ENCODE peak calls at places on chromosomes 16 and 17, in nine cellular contexts. W, B, R, D, Y, M, A, V and E are unnamed samples.

GRCh38 chr17:68868708-68869107 is 86.5 kb downstream of the ABCA8 start:
- DNase-seq in W (no peak), B (no peak), R (no peak), D (no peak), Y (no peak), M (no peak), A (no peak), V (peak), E (no peak)

GRCh38 chr17:48335858-48336500 is 94.0 kb downstream of the SKAP1 start:
- DNase-seq in W (peak), B (no peak), R (no peak), D (no peak), Y (no peak), M (no peak), A (no peak), V (no peak), E (no peak)

GRCh38 chr17:17414316-17414937 is 62.4 kb upstream of the MED9 start:
- DNase-seq in W (no peak), B (no peak), R (no peak), D (no peak), Y (no peak), M (no peak), A (no peak), V (peak), E (no peak)

GRCh38 chr16:78748471-78748929 is 649.0 kb downstream of the WWOX start:
- DNase-seq in W (no peak), B (no peak), R (no peak), D (no peak), Y (no peak), M (no peak), A (no peak), V (no peak), E (no peak)

GRCh38 chr17:78998311-78999055 is 11.1 kb downstream of the CANT1 start:
- DNase-seq in W (no peak), B (no peak), R (peak), D (peak), Y (no peak), M (no peak), A (no peak), V (no peak), E (no peak)

GRCh38 chr16:23478566-23478965 is 25.6 kb upstream of the COG7 start:
- DNase-seq in W (no peak), B (no peak), R (no peak), D (no peak), Y (no peak), M (no peak), A (no peak), V (no peak), E (no peak)

GRCh38 chr17:55677449-55677848 is 45.2 kb downstream of the TMEM100 start:
- DNase-seq in W (no peak), B (no peak), R (no peak), D (no peak), Y (no peak), M (no peak), A (no peak), V (no peak), E (no peak)

GRCh38 chr16:11848842-11849241 is 2.5 kb downstream of the RSL1D1 start:
- DNase-seq in W (no peak), B (no peak), R (no peak), D (no peak), Y (no peak), M (no peak), A (no peak), V (no peak), E (no peak)

GRCh38 chr17:79670537-79671386 is 59.9 kb upstream of the RBFOX3 start:
- DNase-seq in W (no peak), B (no peak), R (no peak), D (peak), Y (no peak), M (no peak), A (no peak), V (no peak), E (no peak)

GRCh38 chr16:72198021-72198420 is 26.1 kb upstream of the PMFBP1 start:
- DNase-seq in W (no peak), B (no peak), R (peak), D (no peak), Y (no peak), M (no peak), A (no peak), V (peak), E (peak)

GRCh38 chr16:72195609-72196008 is 23.7 kb upstream of the PMFBP1 start:
- DNase-seq in W (no peak), B (no peak), R (no peak), D (no peak), Y (no peak), M (no peak), A (no peak), V (no peak), E (no peak)

GRCh38 chr16:72198641-72199250 is 26.8 kb upstream of the PMFBP1 start:
- DNase-seq in W (no peak), B (no peak), R (no peak), D (no peak), Y (no peak), M (no peak), A (no peak), V (peak), E (peak)

GRCh38 chr16:72199938-72200337 is 28.0 kb upstream of the PMFBP1 start:
- DNase-seq in W (no peak), B (no peak), R (no peak), D (no peak), Y (no peak), M (no peak), A (no peak), V (no peak), E (no peak)

GRCh38 chr16:72197556-72197955 is 25.6 kb upstream of the PMFBP1 start:
- DNase-seq in W (no peak), B (no peak), R (no peak), D (no peak), Y (no peak), M (no peak), A (no peak), V (no peak), E (no peak)
- H3K27ac ChIP-seq in W (no peak), B (no peak), R (no peak), D (no peak), Y (no peak), M (no peak), A (no peak), V (no peak), E (peak)

GRCh38 chr16:66926171-66926570 is 836 bp upstream of the RRAD start:
- DNase-seq in W (no peak), B (no peak), R (peak), D (no peak), Y (no peak), M (peak), A (no peak), V (no peak), E (no peak)
- H3K27ac ChIP-seq in W (no peak), B (no peak), R (peak), D (peak), Y (no peak), M (peak), A (peak), V (no peak), E (peak)

DNA sequence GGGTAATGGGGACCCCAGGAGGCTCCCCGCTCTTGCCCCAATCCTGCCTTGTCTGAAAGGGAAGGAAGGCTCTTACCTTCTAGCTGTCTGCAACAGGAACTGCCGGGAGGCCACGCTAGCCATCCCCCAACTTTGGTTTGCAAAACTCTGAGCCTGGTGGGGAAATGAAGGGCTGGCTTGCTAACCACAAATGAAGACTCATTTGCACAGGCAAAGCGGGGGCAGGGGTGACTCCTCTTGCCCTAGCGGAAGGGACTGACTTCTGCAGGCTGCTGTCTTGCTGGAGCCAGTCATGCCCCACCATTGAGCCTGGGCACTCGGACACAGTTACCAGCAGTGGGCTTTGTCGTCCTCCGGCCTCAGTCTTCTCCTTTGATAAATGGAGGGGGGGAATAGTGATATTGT is 52.6 kb downstream of the PLCG2 start:
- DNase-seq in W (no peak), B (no peak), R (peak), D (no peak), Y (peak), M (peak), A (no peak), V (peak), E (no peak)
- H3K27ac ChIP-seq in W (no peak), B (no peak), R (no peak), D (no peak), Y (peak), M (no peak), A (no peak), V (no peak), E (no peak)

DNA sequence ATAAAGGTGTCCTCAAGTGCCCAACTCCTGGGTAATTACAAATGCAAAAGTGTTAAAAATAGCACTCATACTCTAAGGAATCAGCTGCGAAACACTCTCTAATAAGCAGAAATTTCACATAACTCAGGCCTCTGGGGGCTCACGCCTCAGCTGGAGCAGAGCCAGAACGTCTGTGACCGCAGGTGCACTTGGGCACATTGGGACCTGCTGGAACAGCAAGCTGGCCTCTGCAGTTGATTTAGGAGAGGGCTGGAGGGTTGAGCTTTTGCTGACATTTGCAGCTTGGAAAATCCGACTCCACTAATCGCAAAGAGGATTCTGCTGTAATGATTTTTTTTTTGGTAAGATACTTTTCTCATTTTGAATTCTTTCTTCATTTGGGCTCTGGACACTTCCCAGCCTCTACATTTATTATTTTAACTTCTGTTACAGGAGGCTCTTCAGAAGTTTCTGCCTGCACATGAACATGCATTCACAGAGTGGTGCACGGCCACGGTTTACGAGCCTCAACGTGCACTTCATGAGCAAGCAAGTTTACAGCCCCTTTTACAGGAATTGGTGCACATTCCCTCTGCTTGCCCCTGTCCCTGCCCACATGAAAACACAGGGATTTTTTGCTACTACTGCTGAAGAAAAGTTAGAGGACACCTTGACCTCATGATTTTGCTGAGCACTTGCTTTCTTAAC is 4.1 kb upstream of the SNTB2 start:
- DNase-seq in W (no peak), B (peak), R (no peak), D (no peak), Y (no peak), M (no peak), A (no peak), V (peak), E (no peak)
- H3K27ac ChIP-seq in W (peak), B (peak), R (no peak), D (no peak), Y (no peak), M (peak), A (no peak), V (no peak), E (no peak)

GRCh38 chr16:85522517-85522841 is 90.6 kb upstream of the GSE1 start:
- DNase-seq in W (no peak), B (no peak), R (no peak), D (no peak), Y (no peak), M (no peak), A (no peak), V (no peak), E (no peak)
- H3K27ac ChIP-seq in W (peak), B (no peak), R (no peak), D (no peak), Y (no peak), M (no peak), A (no peak), V (no peak), E (no peak)

GRCh38 chr17:31838641-31839225 is 20.3 kb downstream of the COPRS start:
- DNase-seq in W (no peak), B (no peak), R (no peak), D (no peak), Y (no peak), M (no peak), A (no peak), V (no peak), E (no peak)

GRCh38 chr17:31841850-31842415 is 17.1 kb downstream of the COPRS start:
- DNase-seq in W (no peak), B (no peak), R (no peak), D (no peak), Y (no peak), M (no peak), A (no peak), V (peak), E (no peak)

GRCh38 chr17:31842416-31843381 is 16.3 kb downstream of the COPRS start:
- DNase-seq in W (peak), B (no peak), R (peak), D (peak), Y (peak), M (no peak), A (no peak), V (peak), E (peak)

DNA sequence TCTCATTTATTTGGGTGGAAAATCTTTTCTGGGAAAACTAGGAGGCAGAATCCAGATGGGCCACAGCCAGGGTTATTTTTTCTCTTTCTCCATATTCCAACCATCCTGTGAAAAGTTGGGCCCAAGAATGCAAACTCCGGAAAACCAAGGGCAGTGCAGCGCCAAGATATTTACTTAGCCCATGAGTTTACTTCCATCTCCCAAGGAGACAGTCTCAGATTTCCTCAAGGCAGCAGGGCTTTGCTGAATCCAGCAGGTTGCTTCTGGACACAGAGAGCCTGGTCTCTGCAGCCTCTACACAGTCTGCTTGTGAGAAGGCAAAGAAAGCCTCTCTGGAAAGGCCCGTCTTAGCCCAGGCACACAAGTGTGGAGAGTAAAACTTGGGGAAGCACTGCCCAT is 15.7 kb downstream of the COPRS start:
- DNase-seq in W (no peak), B (no peak), R (no peak), D (no peak), Y (no peak), M (no peak), A (no peak), V (peak), E (no peak)
- H3K27ac ChIP-seq in W (peak), B (no peak), R (peak), D (no peak), Y (no peak), M (peak), A (peak), V (peak), E (peak)

GRCh38 chr16:81566245-81567007 is 121.8 kb downstream of the CMIP start:
- DNase-seq in W (no peak), B (no peak), R (no peak), D (no peak), Y (no peak), M (no peak), A (no peak), V (no peak), E (no peak)
- H3K27ac ChIP-seq in W (no peak), B (no peak), R (no peak), D (no peak), Y (no peak), M (no peak), A (no peak), V (no peak), E (no peak)

GRCh38 chr16:3950343-3951193 is 70.1 kb upstream of the CREBBP start:
- DNase-seq in W (no peak), B (no peak), R (peak), D (peak), Y (no peak), M (peak), A (no peak), V (peak), E (no peak)

GRCh38 chr16:3949287-3949686 is 68.8 kb upstream of the CREBBP start:
- DNase-seq in W (no peak), B (no peak), R (peak), D (peak), Y (no peak), M (no peak), A (no peak), V (no peak), E (no peak)

GRCh38 chr16:3951861-3952332 is 71.4 kb upstream of the CREBBP start:
- DNase-seq in W (no peak), B (no peak), R (no peak), D (peak), Y (no peak), M (no peak), A (no peak), V (no peak), E (no peak)

GRCh38 chr16:3948378-3948995 is 68.0 kb upstream of the CREBBP start:
- DNase-seq in W (no peak), B (no peak), R (no peak), D (peak), Y (no peak), M (no peak), A (no peak), V (no peak), E (no peak)

GRCh38 chr16:3949946-3950342 is 69.4 kb upstream of the CREBBP start:
- DNase-seq in W (no peak), B (no peak), R (no peak), D (peak), Y (no peak), M (no peak), A (no peak), V (no peak), E (no peak)
- H3K27ac ChIP-seq in W (no peak), B (no peak), R (peak), D (peak), Y (no peak), M (peak), A (peak), V (no peak), E (no peak)